ENCODE peak calls at places on chromosome 11, in nine cellular contexts. T is lower lobe of right lung; F is CD8-positive, alpha-beta memory T cell; C is skeletal muscle cell; D is kidney epithelial cell; Z is fibroblast of the aortic adventitia; O is brain microvascular endothelial cell; I is HCT116; R is tibial nerve. X is an unnamed sample.

GRCh38 chr11:117222991-117223740 is 8.7 kb downstream of the PCSK7 start:
- DNase-seq in T (no peak), F (no peak), C (no peak), D (no peak), Z (no peak), O (no peak), I (no peak), R (no peak), X (no peak)

GRCh38 chr11:111550258-111550657 is 9.7 kb downstream of the LAYN start:
- DNase-seq in T (no peak), F (no peak), C (no peak), D (no peak), Z (no peak), O (no peak), I (no peak), R (no peak), X (no peak)

GRCh38 chr11:98455500-98456186 is 565.1 kb upstream of the CNTN5 start:
- DNase-seq in T (no peak), F (no peak), C (no peak), D (no peak), Z (no peak), O (no peak), I (no peak), R (no peak), X (no peak)

GRCh38 chr11:99098258-99098657 is 77.5 kb downstream of the CNTN5 start:
- DNase-seq in T (no peak), F (no peak), C (no peak), D (no peak), Z (no peak), O (no peak), I (no peak), R (no peak), X (no peak)

GRCh38 chr11:71286701-71287643 is 34.6 kb upstream of the SHANK2 start:
- DNase-seq in T (peak), F (no peak), C (peak), D (peak), Z (peak), O (peak), I (no peak), R (peak), X (peak)

GRCh38 chr11:17771415-17771814 is 36.8 kb downstream of the KCNC1 start:
- DNase-seq in T (no peak), F (no peak), C (no peak), D (no peak), Z (no peak), O (no peak), I (no peak), R (no peak), X (no peak)

GRCh38 chr11:36069576-36070214 is 125.8 kb downstream of the LDLRAD3 start:
- DNase-seq in T (no peak), F (no peak), C (no peak), D (no peak), Z (no peak), O (no peak), I (no peak), R (no peak), X (no peak)

GRCh38 chr11:23280088-23280487 is 419.8 kb upstream of the CCDC179 start:
- DNase-seq in T (no peak), F (no peak), C (no peak), D (no peak), Z (peak), O (peak), I (no peak), R (no peak), X (peak)

GRCh38 chr11:35559949-35560348 is 34.5 kb upstream of the PAMR1 start:
- DNase-seq in T (no peak), F (no peak), C (no peak), D (no peak), Z (no peak), O (no peak), I (no peak), R (no peak), X (no peak)

GRCh38 chr11:9758676-9759518 is 95.0 kb downstream of the SWAP70 start:
- DNase-seq in T (peak), F (peak), C (no peak), D (no peak), Z (peak), O (peak), I (peak), R (peak), X (peak)

GRCh38 chr11:27611946-27612455 is 88.3 kb downstream of the BDNF start:
- DNase-seq in T (no peak), F (no peak), C (no peak), D (no peak), Z (no peak), O (no peak), I (no peak), R (no peak), X (no peak)

GRCh38 chr11:114183041-114183511 is 113.1 kb upstream of the NNMT start:
- DNase-seq in T (no peak), F (peak), C (no peak), D (no peak), Z (no peak), O (no peak), I (no peak), R (no peak), X (no peak)

GRCh38 chr11:3166268-3167142 is 1.4 kb upstream of the OSBPL5 start:
- DNase-seq in T (no peak), F (no peak), C (no peak), D (no peak), Z (no peak), O (no peak), I (no peak), R (no peak), X (no peak)

GRCh38 chr11:77140231-77140959 is 12.3 kb downstream of the MYO7A start:
- DNase-seq in T (peak), F (no peak), C (no peak), D (no peak), Z (peak), O (no peak), I (no peak), R (no peak), X (no peak)

GRCh38 chr11:132925825-132926469 is 606.4 kb downstream of the OPCML start:
- DNase-seq in T (no peak), F (no peak), C (no peak), D (no peak), Z (no peak), O (no peak), I (no peak), R (no peak), X (no peak)

GRCh38 chr11:63922673-63923192 is 5.8 kb upstream of the RCOR2 start:
- DNase-seq in T (no peak), F (no peak), C (no peak), D (no peak), Z (no peak), O (no peak), I (no peak), R (no peak), X (no peak)

GRCh38 chr11:11691296-11692141 is 69.7 kb upstream of the GALNT18 start:
- DNase-seq in T (no peak), F (no peak), C (no peak), D (no peak), Z (no peak), O (no peak), I (no peak), R (no peak), X (no peak)

GRCh38 chr11:85115798-85116197 is 511.3 kb downstream of the DLG2 start:
- DNase-seq in T (no peak), F (no peak), C (no peak), D (no peak), Z (no peak), O (no peak), I (no peak), R (no peak), X (no peak)

GRCh38 chr11:71170619-71171018 is 81.8 kb downstream of the SHANK2 start:
- DNase-seq in T (no peak), F (no peak), C (no peak), D (no peak), Z (no peak), O (no peak), I (no peak), R (no peak), X (no peak)

GRCh38 chr11:92382311-92382710 is 157.7 kb downstream of the FAT3 start:
- DNase-seq in T (no peak), F (no peak), C (no peak), D (no peak), Z (no peak), O (no peak), I (no peak), R (no peak), X (no peak)

GRCh38 chr11:107844041-107844440 is 14.5 kb downstream of the SLC35F2 start:
- DNase-seq in T (no peak), F (no peak), C (no peak), D (peak), Z (peak), O (peak), I (no peak), R (no peak), X (peak)

GRCh38 chr11:35751664-35752061 is 89.1 kb downstream of the TRIM44 start:
- DNase-seq in T (no peak), F (no peak), C (no peak), D (peak), Z (no peak), O (no peak), I (no peak), R (no peak), X (no peak)

GRCh38 chr11:113839842-113840241 is 35.5 kb downstream of the USP28 start:
- DNase-seq in T (no peak), F (no peak), C (no peak), D (no peak), Z (no peak), O (no peak), I (no peak), R (no peak), X (no peak)

GRCh38 chr11:20669833-20670684 is 673 bp downstream of the NELL1 start:
- DNase-seq in T (no peak), F (no peak), C (no peak), D (no peak), Z (no peak), O (no peak), I (no peak), R (no peak), X (no peak)

GRCh38 chr11:86524603-86525352 is 147.6 kb downstream of the ME3 start:
- DNase-seq in T (no peak), F (no peak), C (no peak), D (peak), Z (peak), O (peak), I (peak), R (no peak), X (peak)

GRCh38 chr11:26741036-26741435 is 19.2 kb upstream of the SLC5A12 start:
- DNase-seq in T (no peak), F (no peak), C (peak), D (no peak), Z (peak), O (peak), I (no peak), R (no peak), X (peak)

GRCh38 chr11:71977743-71978418 is 20.8 kb upstream of the IL18BP start:
- DNase-seq in T (no peak), F (peak), C (no peak), D (no peak), Z (peak), O (peak), I (peak), R (peak), X (peak)

GRCh38 chr11:66087148-66087908 is 17.3 kb downstream of the PACS1 start:
- DNase-seq in T (no peak), F (no peak), C (no peak), D (no peak), Z (no peak), O (no peak), I (no peak), R (no peak), X (no peak)

GRCh38 chr11:66085071-66085470 is 15.0 kb downstream of the PACS1 start:
- DNase-seq in T (no peak), F (no peak), C (no peak), D (no peak), Z (peak), O (no peak), I (no peak), R (no peak), X (no peak)

GRCh38 chr11:66081505-66081904 is 11.4 kb downstream of the PACS1 start:
- DNase-seq in T (peak), F (peak), C (no peak), D (no peak), Z (no peak), O (no peak), I (no peak), R (peak), X (no peak)

GRCh38 chr11:66080055-66080817 is 10.2 kb downstream of the PACS1 start:
- DNase-seq in T (no peak), F (peak), C (peak), D (no peak), Z (peak), O (peak), I (peak), R (peak), X (peak)

GRCh38 chr11:66082936-66083698 is 13.0 kb downstream of the PACS1 start:
- DNase-seq in T (no peak), F (no peak), C (no peak), D (no peak), Z (peak), O (no peak), I (no peak), R (no peak), X (no peak)
- H3K4me3 ChIP-seq in T (no peak), F (no peak), C (no peak), D (no peak), Z (no peak), O (no peak), I (no peak), R (no peak), X (no peak)

GRCh38 chr11:47408598-47409439 is 429 bp downstream of the SLC39A13 start:
- DNase-seq in T (no peak), F (no peak), C (peak), D (peak), Z (peak), O (peak), I (no peak), R (no peak), X (peak)

GRCh38 chr11:47407746-47408590 is at the start of gene SLC39A13:
- DNase-seq in T (peak), F (peak), C (peak), D (peak), Z (peak), O (peak), I (peak), R (peak), X (peak)

GRCh38 chr11:47412152-47412746 is 3.9 kb downstream of the SLC39A13 start:
- DNase-seq in T (peak), F (peak), C (no peak), D (no peak), Z (no peak), O (no peak), I (peak), R (no peak), X (no peak)

GRCh38 chr11:47409440-47410403 is 1.3 kb downstream of the SLC39A13 start:
- DNase-seq in T (no peak), F (no peak), C (no peak), D (no peak), Z (peak), O (no peak), I (no peak), R (no peak), X (no peak)

GRCh38 chr11:47410404-47411264 is 2.2 kb downstream of the SLC39A13 start:
- DNase-seq in T (no peak), F (no peak), C (no peak), D (no peak), Z (no peak), O (no peak), I (no peak), R (no peak), X (no peak)
- H3K4me3 ChIP-seq in T (no peak), F (no peak), C (peak), D (no peak), Z (peak), O (peak), I (no peak), R (no peak), X (peak)

DNA sequence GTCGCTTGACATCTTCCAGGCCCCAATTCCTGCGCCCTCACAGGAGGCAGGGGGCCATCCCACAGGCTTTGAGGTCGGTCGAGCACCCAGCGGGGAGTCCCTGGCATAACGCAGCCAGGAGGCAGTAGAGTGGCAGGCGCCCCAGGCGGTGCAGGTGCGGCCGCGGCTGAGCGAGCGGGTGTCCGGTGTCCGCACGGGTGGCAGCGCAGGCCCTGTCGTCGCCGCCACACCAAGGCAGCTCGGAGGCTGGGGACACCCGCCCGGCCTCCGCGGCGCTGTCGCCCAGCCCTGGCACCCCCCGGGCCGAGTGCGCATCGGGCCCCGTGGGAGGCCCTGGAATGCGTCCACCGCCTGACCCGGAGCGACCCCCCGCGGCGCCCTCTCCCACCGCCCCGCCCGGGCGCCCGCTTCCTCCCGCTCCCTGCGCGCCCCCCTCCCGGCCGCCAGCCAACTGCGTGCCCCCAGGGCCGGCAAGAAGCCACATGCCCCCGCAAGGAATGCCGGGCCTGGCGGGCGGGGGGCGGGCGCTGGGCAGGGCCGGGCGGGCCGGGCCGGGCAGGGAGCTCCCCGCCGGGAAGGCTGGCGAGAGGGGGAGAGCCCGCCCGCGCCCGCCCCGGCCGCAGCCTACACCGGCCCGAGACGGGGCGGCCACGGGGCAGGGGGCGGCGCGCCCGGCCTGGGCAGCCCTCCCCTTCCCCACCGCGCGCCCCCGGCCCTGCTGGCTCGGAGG is 33.9 kb downstream of the PRDM11 start:
- DNase-seq in T (peak), F (no peak), C (no peak), D (no peak), Z (no peak), O (no peak), I (peak), R (no peak), X (no peak)
- H3K4me3 ChIP-seq in T (peak), F (no peak), C (peak), D (peak), Z (peak), O (peak), I (peak), R (peak), X (peak)

DNA sequence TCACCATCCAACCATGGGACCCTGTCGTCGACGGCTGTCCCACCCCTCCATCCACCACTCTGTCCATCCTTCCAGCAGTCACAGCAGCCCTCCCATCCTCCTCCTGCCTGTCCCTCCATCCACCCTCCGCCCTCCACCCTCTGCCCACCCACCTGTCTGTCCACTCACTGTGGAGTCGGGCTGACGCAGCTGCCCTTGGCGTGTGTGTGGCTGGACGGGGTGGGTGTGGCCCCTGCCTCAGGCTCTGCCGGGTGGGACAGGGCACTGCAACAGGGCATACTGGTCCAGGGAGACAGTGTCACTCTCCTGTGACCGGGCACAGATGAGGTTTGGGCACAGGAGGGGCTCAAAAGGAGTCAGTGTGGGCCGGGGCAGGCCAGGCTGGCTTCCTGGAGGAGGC is 1.9 kb downstream of the PKP3 start:
- DNase-seq in T (no peak), F (no peak), C (no peak), D (no peak), Z (no peak), O (no peak), I (no peak), R (no peak), X (no peak)
- H3K4me3 ChIP-seq in T (no peak), F (no peak), C (no peak), D (no peak), Z (no peak), O (no peak), I (no peak), R (no peak), X (no peak)

GRCh38 chr11:95711945-95712221 is 77.7 kb downstream of the FAM76B start:
- DNase-seq in T (no peak), F (no peak), C (no peak), D (no peak), Z (no peak), O (no peak), I (no peak), R (no peak), X (no peak)

GRCh38 chr11:95714853-95715776 is 74.5 kb downstream of the FAM76B start:
- DNase-seq in T (no peak), F (no peak), C (no peak), D (no peak), Z (no peak), O (no peak), I (no peak), R (no peak), X (no peak)

GRCh38 chr11:95708681-95709080 is 80.9 kb downstream of the FAM76B start:
- DNase-seq in T (no peak), F (no peak), C (no peak), D (no peak), Z (no peak), O (no peak), I (no peak), R (no peak), X (no peak)

GRCh38 chr11:95713428-95713827 is 76.2 kb downstream of the FAM76B start:
- DNase-seq in T (no peak), F (no peak), C (no peak), D (no peak), Z (no peak), O (no peak), I (no peak), R (no peak), X (no peak)

GRCh38 chr11:95711162-95711944 is 78.2 kb downstream of the FAM76B start:
- DNase-seq in T (no peak), F (no peak), C (peak), D (no peak), Z (peak), O (peak), I (no peak), R (no peak), X (peak)
- H3K4me3 ChIP-seq in T (no peak), F (no peak), C (no peak), D (no peak), Z (no peak), O (no peak), I (no peak), R (no peak), X (no peak)

GRCh38 chr11:123173040-123173855 is 21.8 kb downstream of the CLMP start:
- DNase-seq in T (no peak), F (no peak), C (peak), D (peak), Z (peak), O (peak), I (no peak), R (no peak), X (peak)
- H3K4me3 ChIP-seq in T (no peak), F (no peak), C (no peak), D (no peak), Z (no peak), O (no peak), I (no peak), R (no peak), X (no peak)